ENCODE peak calls at places on chromosomes 3 and 15, in five cellular contexts. F is fibroblast of lung, T is heart left ventricle, E is transverse colon, N is AG09319. U is an unnamed sample.

GRCh38 chr3:195099976-195100755 is 170.8 kb downstream of the XXYLT1 start:
- DNase-seq in F (no peak), T (peak; percentile 52), E (no peak), N (no peak), U (no peak)

GRCh38 chr3:168121175-168121853 is 25.6 kb upstream of the GOLIM4 start:
- DNase-seq in F (peak; percentile 64), T (no peak), E (peak; percentile 44), N (no peak), U (peak; percentile 12)

GRCh38 chr3:179482857-179483256 is 31.6 kb upstream of the GNB4 start:
- DNase-seq in F (no peak), T (no peak), E (no peak), N (no peak), U (no peak)

GRCh38 chr3:48086736-48087470 is 70.7 kb upstream of the MAP4 start:
- DNase-seq in F (peak; percentile 79), T (no peak), E (no peak), N (no peak), U (no peak)

GRCh38 chr3:12947504-12948369 is 106.4 kb upstream of the RPL32 start:
- DNase-seq in F (peak; percentile 78), T (no peak), E (peak; percentile 74), N (peak; percentile 42), U (no peak)

GRCh38 chr3:161333696-161334095 is 37.6 kb downstream of the SPTSSB start:
- DNase-seq in F (no peak), T (no peak), E (no peak), N (no peak), U (no peak)

GRCh38 chr15:83289160-83289559 is 4.7 kb upstream of the BNC1 start:
- DNase-seq in F (peak; percentile 80), T (no peak), E (no peak), N (no peak), U (no peak)

GRCh38 chr15:68816795-68817303 is 3.8 kb downstream of the ANP32A start:
- DNase-seq in F (no peak), T (no peak), E (peak; percentile 55), N (no peak), U (no peak)

GRCh38 chr15:29403778-29404177 is 134.2 kb upstream of the NSMCE3 start:
- DNase-seq in F (no peak), T (no peak), E (no peak), N (no peak), U (no peak)

GRCh38 chr3:129502641-129503386 is 25.6 kb upstream of the RHO start:
- DNase-seq in F (no peak), T (peak; percentile 60), E (no peak), N (no peak), U (no peak)

GRCh38 chr15:49927462-49927861 is 191.6 kb downstream of the ATP8B4 start:
- DNase-seq in F (peak; percentile 36), T (no peak), E (no peak), N (peak; percentile 76), U (peak; percentile 59)

GRCh38 chr3:171173732-171174131 is 147.2 kb upstream of the SLC2A2 start:
- DNase-seq in F (no peak), T (no peak), E (no peak), N (no peak), U (no peak)

GRCh38 chr3:126315083-126315658 is 42.0 kb downstream of the KLF15 start:
- DNase-seq in F (no peak), T (peak; percentile 20), E (no peak), N (no peak), U (no peak)

GRCh38 chr3:16474304-16474703 is 39.2 kb downstream of the RFTN1 start:
- DNase-seq in F (peak; percentile 95), T (no peak), E (no peak), N (no peak), U (no peak)

GRCh38 chr3:98513136-98513535 is 9.6 kb downstream of the CLDND1 start:
- DNase-seq in F (peak; percentile 23), T (no peak), E (no peak), N (no peak), U (no peak)

GRCh38 chr15:35680951-35681350 is 135.0 kb upstream of the DPH6 start:
- DNase-seq in F (no peak), T (no peak), E (no peak), N (no peak), U (no peak)

GRCh38 chr15:50484781-50485180 is 60.6 kb downstream of the USP8 start:
- DNase-seq in F (no peak), T (no peak), E (no peak), N (no peak), U (no peak)

GRCh38 chr3:148882288-148882687 is 17.2 kb downstream of the CPA3 start:
- DNase-seq in F (peak; percentile 74), T (no peak), E (no peak), N (no peak), U (peak; percentile 72)

GRCh38 chr3:52310861-52311566 is 5.1 kb upstream of the DNAH1 start:
- DNase-seq in F (no peak), T (no peak), E (no peak), N (no peak), U (no peak)

DNA sequence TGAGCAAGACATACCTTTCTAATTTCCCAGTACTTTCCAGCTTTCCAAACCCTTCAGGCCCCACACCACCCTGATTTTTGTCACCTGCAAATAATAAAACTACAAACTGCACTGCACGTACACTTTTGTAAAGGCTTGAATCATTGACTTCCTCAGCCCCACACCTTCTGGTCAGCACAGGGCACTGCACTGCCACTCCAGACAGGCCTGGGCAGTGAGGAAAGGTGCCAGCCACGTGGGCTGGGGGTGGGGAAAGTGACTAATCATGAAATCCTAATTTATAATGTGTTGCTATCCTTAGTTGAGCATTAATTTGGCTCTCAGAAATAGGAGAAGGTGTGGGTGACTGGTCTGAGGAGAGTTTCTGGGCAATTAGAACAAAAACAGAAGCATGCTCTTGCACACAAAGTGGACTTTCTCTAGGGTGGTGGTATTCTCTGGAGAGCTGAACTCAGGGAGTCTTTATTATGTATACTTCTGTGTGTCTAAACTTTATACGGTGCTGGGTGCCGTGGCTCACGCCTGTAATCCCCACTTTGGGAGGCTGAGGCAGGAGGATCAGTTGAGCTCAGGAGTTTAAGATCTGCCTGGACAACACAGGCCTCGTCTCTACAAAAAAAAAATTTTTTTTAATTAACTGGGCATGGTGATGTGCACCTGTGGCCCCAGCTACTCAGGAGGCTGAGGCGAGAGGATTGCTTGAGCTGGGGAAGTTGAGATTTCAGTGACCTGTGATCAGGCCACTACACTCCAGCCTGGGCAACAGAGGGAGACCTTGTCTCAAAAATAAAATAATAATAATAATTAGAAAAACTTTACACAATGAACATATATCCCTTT is 58.2 kb upstream of the FLNB start:
- DNase-seq in F (peak; percentile 58), T (no peak), E (no peak), N (no peak), U (no peak)
- TF ChIP-seq CTCF in F (peak; percentile 30), T (peak; percentile 19), E (peak; percentile 23), N (peak; percentile 0), U (peak; percentile 17)

DNA sequence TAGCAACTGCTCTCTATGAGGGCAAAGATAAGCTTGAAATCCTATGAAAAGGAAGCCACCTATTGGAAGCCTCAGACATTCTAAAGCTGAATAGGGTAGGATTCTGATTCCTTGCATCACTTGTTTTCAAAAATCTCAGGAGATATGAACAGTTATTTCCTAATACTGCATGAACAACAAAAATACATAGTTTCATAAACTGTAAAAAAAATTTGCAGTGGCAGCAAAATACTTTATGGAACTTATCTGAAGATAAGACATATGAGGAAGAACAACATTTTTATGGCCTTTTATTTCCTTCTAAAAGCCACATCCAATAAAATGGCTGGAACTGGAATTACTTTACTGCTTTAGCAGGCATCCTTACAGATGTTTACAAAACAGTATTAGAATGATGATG is 29.9 kb downstream of the AP3S2 start:
- DNase-seq in F (no peak), T (no peak), E (no peak), N (no peak), U (no peak)
- TF ChIP-seq CTCF in F (peak; percentile 9), T (no peak), E (no peak), N (peak; percentile 19), U (no peak)

GRCh38 chr15:88467073-88467934 is at the start of the genes MRPL46 and MRPS11:
- DNase-seq in F (peak; percentile 82), T (peak; percentile 93), E (peak; percentile 91), N (peak; percentile 59), U (peak; percentile 67)

GRCh38 chr15:88470625-88471372 is 3.3 kb downstream of the MRPS11 start:
- DNase-seq in F (no peak), T (no peak), E (no peak), N (no peak), U (no peak)

GRCh38 chr15:88465633-88466219 is 1.5 kb downstream of the MRPL46 start:
- DNase-seq in F (peak; percentile 29), T (no peak), E (no peak), N (no peak), U (no peak)

GRCh38 chr15:88469321-88469720 is 1.8 kb downstream of the MRPS11 start:
- DNase-seq in F (no peak), T (no peak), E (no peak), N (no peak), U (no peak)

DNA sequence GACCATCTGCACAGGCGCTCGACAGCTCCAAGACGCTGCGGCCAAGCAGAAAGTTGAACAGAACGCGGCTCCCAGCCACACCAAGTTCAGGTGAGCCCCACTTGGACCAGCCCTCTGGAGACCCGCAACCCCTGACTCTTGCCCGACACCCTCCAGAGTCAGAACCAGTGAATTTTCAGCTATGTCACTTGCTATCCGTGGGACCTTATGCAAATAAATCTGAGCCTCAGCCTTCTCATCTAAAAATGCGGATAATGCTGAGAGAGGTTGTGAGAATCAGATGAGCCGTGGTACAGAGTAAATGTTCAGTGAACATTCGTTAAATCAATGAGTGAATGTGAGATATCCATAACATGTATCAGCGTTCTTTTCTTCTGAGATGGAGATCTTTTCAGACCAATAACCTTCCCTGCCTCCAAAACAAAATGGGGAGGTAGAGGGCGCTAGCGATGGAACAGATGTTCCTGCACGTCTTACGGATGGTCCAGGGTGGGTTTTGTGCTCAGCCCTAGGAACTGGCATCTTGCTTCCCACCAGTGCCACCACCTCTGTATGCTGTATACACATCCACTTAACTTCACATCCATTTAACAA is 524 bp downstream of the MRPS11 start:
- DNase-seq in F (no peak), T (no peak), E (no peak), N (no peak), U (no peak)
- TF ChIP-seq CTCF in F (peak; percentile 40), T (no peak), E (no peak), N (peak; percentile 38), U (peak; percentile 48)

DNA sequence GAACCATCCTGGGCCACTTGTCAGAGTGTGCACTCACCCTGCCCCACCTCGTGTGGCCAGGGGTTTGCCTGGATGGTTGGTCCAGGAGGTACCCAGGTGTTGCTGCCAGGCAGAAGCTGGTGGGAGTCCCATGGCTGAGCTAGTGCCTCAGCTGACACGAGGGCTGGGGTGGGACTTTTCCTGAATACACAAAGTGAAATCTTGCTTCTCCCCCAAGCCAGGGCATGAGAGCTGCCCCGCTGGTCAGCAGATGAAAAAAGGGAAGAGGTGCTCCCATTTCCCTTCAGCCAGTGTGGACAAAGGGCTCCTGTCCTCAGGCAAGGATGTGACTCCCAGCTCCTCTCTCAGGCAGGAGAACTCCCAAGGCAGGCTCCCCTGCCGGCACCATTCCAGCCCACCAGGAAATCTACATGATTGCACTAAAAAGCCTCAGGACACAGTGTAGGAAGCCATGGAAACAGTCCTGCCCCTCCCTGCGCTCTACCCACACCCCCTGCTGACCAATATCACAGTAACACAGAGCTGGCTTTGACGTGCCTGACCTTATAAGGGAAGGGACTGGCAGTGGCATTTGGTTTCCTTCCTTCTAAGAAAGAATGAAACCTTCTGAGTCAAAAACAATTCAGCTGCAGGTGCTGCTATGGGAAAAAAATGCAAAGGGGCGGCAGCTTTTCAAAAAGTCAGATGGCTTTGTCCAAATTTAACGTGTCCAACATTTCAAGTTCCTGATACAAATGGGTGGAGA is 33.9 kb downstream of the MYO5C start:
- DNase-seq in F (peak; percentile 92), T (no peak), E (peak; percentile 61), N (peak; percentile 35), U (peak; percentile 83)
- TF ChIP-seq CTCF in F (no peak), T (no peak), E (no peak), N (no peak), U (no peak)

GRCh38 chr3:123365450-123366143 is 83.3 kb downstream of the ADCY5 start:
- DNase-seq in F (no peak), T (no peak), E (no peak), N (no peak), U (no peak)
- TF ChIP-seq CTCF in F (peak; percentile 54), T (peak; percentile 26), E (peak; percentile 49), N (peak; percentile 28), U (peak; percentile 51)

U was measured in astrocyte of the cerebellum.